ENCODE peak calls at places on chromosomes 2 and 18, in nine cellular contexts. X is astrocyte of the cerebellum; F is RWPE1; S is stimulated activated CD4-positive, alpha-beta T cell treated with anti-CD3 and anti-CD28 coated beads, Interleukin-15, amount 100 ng/mL, for 24 hours; B is psoas muscle; Z is NCI-H345; K is neuronal stem cell; N is NCI-H2107; D is activated naive CD4-positive, alpha-beta T cell. R is an unnamed sample.

GRCh38 chr2:143937563-143938346 is 582.2 kb downstream of the ZEB2 start:
- DNase-seq in X (no peak), F (no peak), S (peak), B (no peak), Z (peak), K (no peak), N (peak), D (no peak), R (no peak)

GRCh38 chr18:26386002-26386401 is 159.8 kb downstream of the TAF4B start:
- DNase-seq in X (peak), F (no peak), S (no peak), B (no peak), Z (no peak), K (no peak), N (no peak), D (no peak), R (peak)

GRCh38 chr18:56973487-56973886 is 173.4 kb upstream of the BOD1L2 start:
- DNase-seq in X (no peak), F (no peak), S (no peak), B (no peak), Z (no peak), K (no peak), N (no peak), D (no peak), R (no peak)

GRCh38 chr2:134253804-134254203 is at the start of gene MGAT5:
- DNase-seq in X (no peak), F (no peak), S (no peak), B (no peak), Z (peak), K (no peak), N (peak), D (no peak), R (no peak)

GRCh38 chr2:233061591-233062446 is 1.7 kb downstream of the INPP5D start:
- DNase-seq in X (no peak), F (no peak), S (peak), B (peak), Z (no peak), K (no peak), N (no peak), D (no peak), R (no peak)

GRCh38 chr2:186129767-186130581 is 356.1 kb upstream of the ZC3H15 start:
- DNase-seq in X (peak), F (no peak), S (no peak), B (no peak), Z (peak), K (no peak), N (peak), D (no peak), R (peak)

GRCh38 chr2:36379710-36380448 is 24.3 kb downstream of the CRIM1 start:
- DNase-seq in X (peak), F (no peak), S (no peak), B (no peak), Z (no peak), K (no peak), N (no peak), D (no peak), R (no peak)

GRCh38 chr2:177171418-177171865 is 41.2 kb upstream of the HNRNPA3 start:
- DNase-seq in X (no peak), F (no peak), S (no peak), B (no peak), Z (no peak), K (no peak), N (no peak), D (no peak), R (no peak)

GRCh38 chr2:238587776-238588660 is 161.3 kb downstream of the ASB1 start:
- DNase-seq in X (no peak), F (no peak), S (no peak), B (no peak), Z (no peak), K (no peak), N (no peak), D (no peak), R (no peak)

GRCh38 chr2:207819839-207820784 is 50.4 kb upstream of the FZD5 start:
- DNase-seq in X (no peak), F (no peak), S (no peak), B (no peak), Z (peak), K (no peak), N (no peak), D (no peak), R (no peak)

GRCh38 chr2:235498556-235499305 is 4.9 kb downstream of the AGAP1 start:
- DNase-seq in X (peak), F (no peak), S (no peak), B (no peak), Z (no peak), K (no peak), N (peak), D (no peak), R (no peak)

GRCh38 chr18:75784413-75784812 is 356.9 kb upstream of the SMIM21 start:
- DNase-seq in X (no peak), F (no peak), S (no peak), B (no peak), Z (peak), K (no peak), N (peak), D (no peak), R (no peak)

GRCh38 chr2:235621736-235622135 is 127.9 kb downstream of the AGAP1 start:
- DNase-seq in X (no peak), F (no peak), S (no peak), B (no peak), Z (no peak), K (no peak), N (no peak), D (no peak), R (no peak)

GRCh38 chr18:25464211-25464610 is 112.2 kb upstream of the ZNF521 start:
- DNase-seq in X (peak), F (no peak), S (no peak), B (no peak), Z (no peak), K (no peak), N (no peak), D (no peak), R (no peak)